ENCODE peak calls at places on chromosome 4, in five cellular contexts. J, S, G, N and W are unnamed samples.

GRCh38 chr4:31370866-31371465 is 650.8 kb downstream of the PCDH7 start:
- DNase-seq in J (peak), S (peak), G (no peak), N (peak), W (peak)

GRCh38 chr4:5784960-5785611 is 74.1 kb downstream of the EVC start:
- DNase-seq in J (no peak), S (no peak), G (no peak), N (no peak), W (peak)

GRCh38 chr4:71595576-71596108 is 188.2 kb downstream of the GC start:
- DNase-seq in J (no peak), S (no peak), G (no peak), N (no peak), W (no peak)

GRCh38 chr4:83197555-83198235 is 83.2 kb upstream of the PLAC8 start:
- DNase-seq in J (peak), S (no peak), G (no peak), N (peak), W (peak)

GRCh38 chr4:122041312-122041711 is 89.5 kb upstream of the TRPC3 start:
- DNase-seq in J (no peak), S (no peak), G (no peak), N (no peak), W (no peak)

GRCh38 chr4:155402941-155403340 is 26.2 kb upstream of the MAP9 start:
- DNase-seq in J (no peak), S (no peak), G (no peak), N (no peak), W (no peak)

GRCh38 chr4:152454398-152455011 is 81.4 kb downstream of the FBXW7 start:
- DNase-seq in J (no peak), S (peak), G (no peak), N (peak), W (peak)

GRCh38 chr4:79852305-79852730 is 220.7 kb downstream of the ANTXR2 start:
- DNase-seq in J (peak), S (peak), G (no peak), N (peak), W (peak)

GRCh38 chr4:110480741-110481271 is 4.9 kb downstream of the ENPEP start:
- DNase-seq in J (no peak), S (no peak), G (no peak), N (no peak), W (peak)

GRCh38 chr4:120025516-120025915 is 41.1 kb downstream of the MAD2L1 start:
- DNase-seq in J (no peak), S (peak), G (no peak), N (no peak), W (no peak)

GRCh38 chr4:30386266-30386895 is 333.8 kb upstream of the PCDH7 start:
- DNase-seq in J (no peak), S (peak), G (no peak), N (no peak), W (peak)

GRCh38 chr4:13367244-13367643 is 116.9 kb downstream of the RAB28 start:
- DNase-seq in J (no peak), S (no peak), G (no peak), N (peak), W (no peak)

GRCh38 chr4:118765399-118765798 is 70.5 kb downstream of the SEC24D start:
- DNase-seq in J (no peak), S (peak), G (no peak), N (no peak), W (peak)

GRCh38 chr4:90786602-90787001 is 659.4 kb downstream of the CCSER1 start:
- DNase-seq in J (no peak), S (no peak), G (no peak), N (no peak), W (no peak)

GRCh38 chr4:164381859-164382258 is 372.1 kb upstream of the SMIM31 start:
- DNase-seq in J (no peak), S (no peak), G (no peak), N (no peak), W (no peak)

GRCh38 chr4:41859106-41859505 is 76.1 kb upstream of the TMEM33 start:
- DNase-seq in J (no peak), S (no peak), G (no peak), N (no peak), W (no peak)

GRCh38 chr4:184163813-184164212 is 53.9 kb downstream of the ENPP6 start:
- DNase-seq in J (peak), S (peak), G (peak), N (peak), W (peak)

DNA sequence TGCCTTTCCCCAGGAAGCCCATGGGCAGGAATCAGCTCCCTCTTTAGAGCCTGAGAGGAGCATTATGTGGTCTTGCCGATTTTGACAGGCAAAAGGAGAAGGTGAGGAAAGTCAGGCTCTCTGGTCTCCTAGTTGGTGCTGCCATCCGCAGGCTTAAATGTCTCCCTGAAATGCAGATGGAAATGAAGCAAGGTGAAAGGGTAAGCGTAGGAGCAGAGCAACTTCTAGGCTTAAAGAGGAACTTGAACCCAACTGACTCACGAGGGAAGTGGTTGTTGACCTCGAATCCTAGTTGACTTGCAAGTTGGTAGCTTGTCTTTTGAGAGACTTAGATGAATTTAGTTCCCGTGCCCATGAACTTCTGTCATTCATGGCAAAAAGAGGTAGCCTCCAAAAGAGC is 205.9 kb downstream of the PTTG2 start:
- DNase-seq in J (no peak), S (no peak), G (no peak), N (no peak), W (no peak)
- TF ChIP-seq CTCF in J (no peak), S (peak), G (no peak), N (peak), W (no peak)

GRCh38 chr4:138242830-138243149 is 641 bp upstream of the SLC7A11 start:
- DNase-seq in J (no peak), S (no peak), G (no peak), N (no peak), W (no peak)
- H3K4me3 ChIP-seq in J (no peak), S (peak), G (peak), N (peak), W (peak)

DNA sequence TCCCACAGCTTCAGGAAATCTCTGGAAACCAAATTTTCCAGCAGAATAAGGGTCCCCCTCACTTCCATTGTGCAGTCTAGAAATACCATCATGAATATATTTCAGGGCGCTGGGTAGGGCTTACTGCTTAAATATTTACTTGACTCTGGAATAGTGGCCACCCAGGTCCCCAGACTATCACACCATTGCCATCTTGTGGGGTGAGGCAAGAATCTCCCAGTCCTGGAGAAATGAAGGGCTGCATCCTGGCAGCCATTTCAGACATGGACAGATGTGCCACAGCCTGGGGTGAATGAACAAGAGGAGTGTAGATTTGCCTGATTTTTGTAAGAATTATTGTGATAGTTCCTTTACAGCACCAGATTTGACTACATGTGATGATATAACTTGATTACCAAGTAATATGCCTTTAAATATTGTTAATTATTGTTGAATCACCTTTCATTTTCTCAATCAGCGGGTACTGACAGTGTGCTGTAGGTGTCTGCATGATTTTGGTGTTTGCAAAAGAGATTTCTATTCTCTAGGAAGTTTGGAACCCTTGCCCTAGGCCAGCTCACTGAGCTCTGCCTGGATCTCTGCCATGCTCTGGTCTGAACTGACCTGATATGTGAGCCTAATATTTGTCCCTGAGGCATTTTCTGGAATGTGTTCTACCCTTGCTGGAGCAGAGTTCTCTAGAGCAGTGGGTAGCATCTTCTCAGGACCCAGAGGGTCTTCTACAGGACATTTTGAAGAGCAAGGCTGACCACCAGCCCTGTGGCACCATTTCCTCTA is 183.4 kb downstream of the KIT start:
- DNase-seq in J (peak), S (peak), G (peak), N (no peak), W (peak)
- TF ChIP-seq CTCF in J (no peak), S (peak), G (no peak), N (peak), W (no peak)

GRCh38 chr4:726235-726787 is 20.7 kb downstream of the PCGF3 start:
- DNase-seq in J (no peak), S (peak), G (no peak), N (no peak), W (peak)

GRCh38 chr4:727576-727975 is 21.9 kb downstream of the PCGF3 start:
- DNase-seq in J (no peak), S (peak), G (no peak), N (no peak), W (peak)

GRCh38 chr4:725368-726234 is 20.0 kb downstream of the PCGF3 start:
- DNase-seq in J (no peak), S (no peak), G (no peak), N (no peak), W (no peak)

GRCh38 chr4:724131-724530 is 18.5 kb downstream of the PCGF3 start:
- DNase-seq in J (peak), S (no peak), G (no peak), N (peak), W (no peak)

DNA sequence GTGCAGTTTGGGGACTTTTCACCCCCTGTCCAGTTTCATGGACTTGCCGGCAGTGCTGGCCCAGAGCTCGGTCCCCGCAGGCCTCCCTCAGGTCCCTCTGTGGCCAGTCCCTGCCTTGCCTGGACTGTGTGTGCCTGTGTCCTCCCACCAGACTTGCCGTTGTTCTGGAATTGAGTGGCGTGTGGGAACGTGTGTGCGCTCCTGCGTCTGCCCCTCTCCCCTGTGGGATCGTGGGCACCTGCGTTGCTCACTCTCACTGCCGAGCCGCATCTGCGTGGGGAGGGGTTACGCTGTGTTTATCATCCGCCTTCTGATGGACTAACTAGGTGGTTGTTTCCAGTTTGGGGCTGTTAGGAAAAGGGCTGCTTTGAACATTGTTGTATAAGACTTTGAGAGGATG is 21.2 kb downstream of the PCGF3 start:
- DNase-seq in J (no peak), S (no peak), G (no peak), N (no peak), W (no peak)
- H3K4me3 ChIP-seq in J (no peak), S (no peak), G (no peak), N (no peak), W (no peak)

GRCh38 chr4:100547541-100548208 is 29.9 kb upstream of the EMCN start:
- DNase-seq in J (no peak), S (no peak), G (no peak), N (peak), W (no peak)
- TF ChIP-seq CTCF in J (no peak), S (no peak), G (no peak), N (no peak), W (no peak)

GRCh38 chr4:2040391-2041233 is 18.5 kb upstream of the NAT8L start:
- DNase-seq in J (no peak), S (no peak), G (no peak), N (no peak), W (no peak)
- H3K4me3 ChIP-seq in J (no peak), S (peak), G (peak), N (peak), W (peak)

GRCh38 chr4:61588621-61589020 is 388.5 kb downstream of the ADGRL3 start:
- DNase-seq in J (no peak), S (no peak), G (no peak), N (no peak), W (no peak)

DNA sequence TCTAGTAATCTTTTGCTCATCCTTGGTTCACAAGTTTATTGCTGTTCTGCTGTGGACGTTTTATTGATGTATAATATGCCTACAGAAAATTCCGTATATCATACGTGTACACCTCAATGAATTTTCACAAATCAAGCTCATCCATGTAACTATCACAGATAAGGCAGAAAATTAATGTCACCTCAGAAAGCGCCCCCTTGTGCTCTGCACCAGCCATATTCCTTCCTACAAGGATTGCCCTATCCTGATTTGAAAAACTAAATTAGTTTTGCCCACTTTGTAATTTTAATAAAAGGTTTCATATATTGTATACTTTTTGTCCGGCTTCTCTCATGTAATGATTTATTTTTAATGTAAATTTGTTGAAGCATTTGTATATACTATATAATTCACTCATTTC is 390.8 kb downstream of the ADGRL3 start:
- DNase-seq in J (peak), S (no peak), G (no peak), N (no peak), W (no peak)
- TF ChIP-seq CTCF in J (no peak), S (peak), G (no peak), N (peak), W (peak)